ENCODE peak calls at places on chromosomes 4 and X, in five cellular contexts. One of them, this sample, is unnamed.

GRCh38 chrX:110743679-110744340 is 51.8 kb downstream of the CHRDL1 start:
- DNase-seq in spleen: no peak
- DNase-seq in BE2C: no peak
- DNase-seq in adrenal gland: no peak
- DNase-seq in tibial artery: no peak
- DNase-seq in this sample: no peak

GRCh38 chr4:3801521-3801920 is 35.3 kb downstream of the ADRA2C start:
- DNase-seq in spleen: peak
- DNase-seq in adrenal gland: no peak
- DNase-seq in BE2C: no peak
- DNase-seq in tibial artery: no peak
- DNase-seq in this sample: peak

GRCh38 chr4:121061215-121061614 is 11.1 kb downstream of the NDNF start:
- DNase-seq in BE2C: no peak
- DNase-seq in adrenal gland: no peak
- DNase-seq in spleen: no peak
- DNase-seq in tibial artery: no peak
- DNase-seq in this sample: no peak

GRCh38 chr4:16443504-16444088 is 217.3 kb upstream of the TAPT1 start:
- DNase-seq in tibial artery: no peak
- DNase-seq in BE2C: no peak
- DNase-seq in adrenal gland: no peak
- DNase-seq in spleen: no peak
- DNase-seq in this sample: no peak

GRCh38 chr4:161336621-161337020 is 827.2 kb downstream of the FSTL5 start:
- DNase-seq in adrenal gland: no peak
- DNase-seq in tibial artery: no peak
- DNase-seq in spleen: no peak
- DNase-seq in BE2C: no peak
- DNase-seq in this sample: no peak

GRCh38 chr4:105399535-105400161 is 74.2 kb downstream of the PPA2 start:
- DNase-seq in BE2C: no peak
- DNase-seq in adrenal gland: no peak
- DNase-seq in spleen: no peak
- DNase-seq in tibial artery: no peak
- DNase-seq in this sample: no peak

GRCh38 chrX:2513120-2513664 is 12.4 kb upstream of the DHRSX start:
- DNase-seq in spleen: peak
- DNase-seq in tibial artery: no peak
- DNase-seq in BE2C: no peak
- DNase-seq in adrenal gland: no peak
- DNase-seq in this sample: no peak

GRCh38 chr4:134243742-134244713 is 42.4 kb upstream of the PABPC4L start:
- DNase-seq in tibial artery: peak
- DNase-seq in spleen: peak
- DNase-seq in BE2C: peak
- DNase-seq in adrenal gland: no peak
- DNase-seq in this sample: peak

GRCh38 chr4:20354120-20354519 is 102.4 kb downstream of the SLIT2 start:
- DNase-seq in BE2C: no peak
- DNase-seq in spleen: no peak
- DNase-seq in adrenal gland: no peak
- DNase-seq in tibial artery: no peak
- DNase-seq in this sample: no peak

GRCh38 chr4:1862055-1862911 is 6.3 kb upstream of the LETM1 start:
- DNase-seq in spleen: no peak
- DNase-seq in adrenal gland: no peak
- DNase-seq in tibial artery: no peak
- DNase-seq in BE2C: no peak
- DNase-seq in this sample: no peak

GRCh38 chr4:98745372-98745771 is 87.0 kb upstream of the TSPAN5 start:
- DNase-seq in adrenal gland: peak
- DNase-seq in BE2C: peak
- DNase-seq in tibial artery: no peak
- DNase-seq in spleen: no peak
- DNase-seq in this sample: no peak

GRCh38 chr4:157048248-157048647 is 27.7 kb upstream of the GLRB start:
- DNase-seq in adrenal gland: peak
- DNase-seq in spleen: no peak
- DNase-seq in BE2C: no peak
- DNase-seq in tibial artery: peak
- DNase-seq in this sample: no peak

GRCh38 chrX:82320554-82320953 is 1118.7 kb downstream of the SH3BGRL start:
- DNase-seq in adrenal gland: no peak
- DNase-seq in spleen: no peak
- DNase-seq in BE2C: no peak
- DNase-seq in tibial artery: no peak
- DNase-seq in this sample: no peak

GRCh38 chrX:70433848-70434351 is 10.7 kb upstream of the DLG3 start:
- DNase-seq in tibial artery: peak
- DNase-seq in adrenal gland: peak
- DNase-seq in BE2C: peak
- DNase-seq in spleen: peak
- DNase-seq in this sample: no peak

GRCh38 chrX:10617964-10618342 is 2.4 kb downstream of the MID1 start:
- DNase-seq in spleen: no peak
- DNase-seq in tibial artery: no peak
- DNase-seq in adrenal gland: no peak
- DNase-seq in BE2C: peak
- DNase-seq in this sample: no peak

GRCh38 chrX:39519213-39519544 is 578.6 kb downstream of the BCOR start:
- DNase-seq in adrenal gland: no peak
- DNase-seq in BE2C: peak
- DNase-seq in spleen: no peak
- DNase-seq in tibial artery: no peak
- DNase-seq in this sample: no peak

DNA sequence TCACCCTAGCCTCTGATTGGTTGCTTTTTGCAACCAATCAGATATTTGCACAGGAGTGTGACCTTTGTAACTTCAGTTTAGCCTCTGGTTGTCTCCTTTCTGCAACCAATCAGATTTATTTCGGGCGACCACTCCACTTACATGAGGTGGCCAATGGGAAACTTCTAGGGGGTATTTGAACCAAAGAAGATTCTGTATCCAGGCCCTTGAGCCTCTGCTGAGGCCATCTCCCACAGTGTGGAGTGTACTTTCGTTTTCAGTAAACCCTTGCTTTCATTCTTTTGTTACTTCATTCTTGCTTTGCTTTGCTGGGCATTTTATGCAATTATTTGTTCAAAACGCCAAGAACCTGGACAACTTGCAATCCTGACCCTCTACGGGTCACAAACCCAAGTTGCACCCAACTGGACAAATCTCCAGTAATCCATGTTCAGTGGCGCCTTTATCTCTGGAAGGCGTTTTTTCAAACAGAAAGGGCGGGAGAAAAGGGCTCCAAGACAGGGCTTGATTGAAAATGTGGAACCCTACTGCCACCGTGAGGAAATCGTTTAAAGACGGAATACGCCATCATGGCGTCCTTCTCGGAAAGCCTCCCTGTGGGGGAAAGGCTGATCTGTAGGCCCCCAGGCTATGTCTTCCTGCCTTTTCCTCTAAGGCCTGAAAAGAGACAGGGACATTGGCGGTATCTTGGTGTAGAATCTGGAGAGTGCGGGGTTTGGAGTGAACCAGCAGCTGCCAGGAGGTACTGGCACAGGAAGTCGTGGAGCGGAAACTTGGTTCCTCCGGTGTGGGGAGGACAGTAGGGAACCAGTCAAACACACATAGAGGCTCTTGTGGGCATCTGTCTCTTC is 184.6 kb downstream of the OR13H1 start:
- DNase-seq in tibial artery: no peak
- DNase-seq in BE2C: no peak
- DNase-seq in spleen: peak
- DNase-seq in adrenal gland: peak
- DNase-seq in this sample: no peak
- TF ChIP-seq CTCF in tibial artery: no peak
- TF ChIP-seq CTCF in BE2C: no peak
- TF ChIP-seq CTCF in spleen: no peak
- TF ChIP-seq CTCF in adrenal gland: peak
- TF ChIP-seq CTCF in this sample: no peak

GRCh38 chr4:117770269-117771087 is 263.8 kb upstream of the NDST3 start:
- DNase-seq in adrenal gland: no peak
- DNase-seq in tibial artery: no peak
- DNase-seq in BE2C: no peak
- DNase-seq in spleen: no peak
- DNase-seq in this sample: no peak

GRCh38 chr4:117771647-117772337 is 262.5 kb upstream of the NDST3 start:
- DNase-seq in adrenal gland: no peak
- DNase-seq in BE2C: no peak
- DNase-seq in tibial artery: no peak
- DNase-seq in spleen: no peak
- DNase-seq in this sample: no peak

GRCh38 chr4:117768610-117769009 is 265.7 kb upstream of the NDST3 start:
- DNase-seq in spleen: no peak
- DNase-seq in tibial artery: no peak
- DNase-seq in adrenal gland: no peak
- DNase-seq in BE2C: no peak
- DNase-seq in this sample: no peak

GRCh38 chr4:117777721-117778120 is 256.6 kb upstream of the NDST3 start:
- DNase-seq in spleen: no peak
- DNase-seq in tibial artery: no peak
- DNase-seq in adrenal gland: no peak
- DNase-seq in BE2C: no peak
- DNase-seq in this sample: no peak

GRCh38 chr4:117773067-117773946 is 261.0 kb upstream of the NDST3 start:
- DNase-seq in BE2C: no peak
- DNase-seq in adrenal gland: no peak
- DNase-seq in tibial artery: no peak
- DNase-seq in spleen: no peak
- DNase-seq in this sample: no peak
- TF ChIP-seq CTCF in BE2C: no peak
- TF ChIP-seq CTCF in adrenal gland: no peak
- TF ChIP-seq CTCF in tibial artery: no peak
- TF ChIP-seq CTCF in spleen: no peak
- TF ChIP-seq CTCF in this sample: no peak

DNA sequence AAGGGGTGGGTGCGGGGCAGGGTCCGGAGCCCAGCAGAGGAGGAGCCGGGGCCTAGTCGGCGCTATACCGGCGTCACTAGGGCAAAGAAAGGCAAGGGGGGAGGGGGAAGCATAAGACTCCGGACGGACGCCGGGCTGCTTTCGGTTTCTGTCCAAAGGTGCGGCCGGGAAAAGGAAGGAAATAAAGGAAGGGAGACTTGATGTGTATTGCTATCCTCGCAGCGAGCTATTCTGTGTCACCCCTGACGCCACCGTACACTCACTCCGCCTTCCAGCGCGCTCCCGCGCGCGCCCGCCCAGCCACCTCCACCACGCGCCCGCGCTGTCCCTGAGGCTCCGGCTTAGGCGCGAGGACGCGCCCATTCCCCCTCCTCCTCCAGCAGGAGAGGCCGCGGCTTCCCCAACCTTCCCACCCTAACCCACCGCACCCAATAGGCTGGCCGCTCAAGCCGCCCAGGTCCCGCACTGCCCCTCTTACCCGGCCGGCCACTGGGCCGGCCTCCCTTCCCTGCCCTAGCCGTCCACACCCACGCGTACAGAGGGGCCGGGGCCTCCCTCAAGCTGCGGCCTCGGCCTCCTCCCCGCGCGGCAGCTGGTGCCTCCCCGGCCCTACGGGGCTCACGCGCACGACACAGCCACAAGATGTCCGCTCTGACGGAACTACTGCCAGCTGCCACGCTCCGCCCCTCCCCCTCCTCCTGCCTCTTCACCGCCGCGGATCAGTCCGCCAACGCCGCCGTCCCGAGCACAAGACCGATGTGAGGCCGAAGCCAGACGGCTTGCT is at the start of gene UBE2D3:
- DNase-seq in BE2C: peak
- DNase-seq in tibial artery: peak
- DNase-seq in adrenal gland: peak
- DNase-seq in spleen: peak
- DNase-seq in this sample: peak
- TF ChIP-seq CTCF in BE2C: no peak
- TF ChIP-seq CTCF in tibial artery: no peak
- TF ChIP-seq CTCF in adrenal gland: no peak
- TF ChIP-seq CTCF in spleen: peak
- TF ChIP-seq CTCF in this sample: peak

GRCh38 chrX:24282381-24283121 is 31.3 kb downstream of the SUPT20HL2 start:
- DNase-seq in BE2C: peak
- DNase-seq in spleen: no peak
- DNase-seq in adrenal gland: no peak
- DNase-seq in tibial artery: no peak
- DNase-seq in this sample: no peak

GRCh38 chrX:24283122-24283789 is 30.6 kb downstream of the SUPT20HL2 start:
- DNase-seq in spleen: no peak
- DNase-seq in BE2C: no peak
- DNase-seq in tibial artery: no peak
- DNase-seq in adrenal gland: no peak
- DNase-seq in this sample: no peak

DNA sequence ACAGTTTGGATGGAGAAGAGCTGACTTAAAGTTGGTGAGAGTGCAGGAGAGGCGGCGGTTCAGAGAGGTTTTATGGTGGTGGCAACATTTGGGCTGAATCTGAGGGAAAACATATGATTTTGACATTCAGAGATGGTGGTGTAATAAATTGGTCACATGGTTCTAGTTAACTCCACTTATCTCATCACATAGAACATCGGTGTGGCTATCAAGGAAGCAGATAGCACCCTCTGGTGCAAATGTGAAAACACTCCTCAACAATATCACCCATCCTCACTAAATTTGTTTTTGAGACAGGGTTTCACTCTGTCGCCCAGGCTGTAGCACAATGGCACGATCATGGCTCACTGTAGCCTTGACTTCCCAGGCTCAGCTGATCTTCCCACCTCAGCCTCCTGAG is 28.8 kb downstream of the SUPT20HL2 start:
- DNase-seq in adrenal gland: no peak
- DNase-seq in spleen: no peak
- DNase-seq in tibial artery: no peak
- DNase-seq in BE2C: no peak
- DNase-seq in this sample: no peak
- TF ChIP-seq CTCF in adrenal gland: no peak
- TF ChIP-seq CTCF in spleen: no peak
- TF ChIP-seq CTCF in tibial artery: no peak
- TF ChIP-seq CTCF in BE2C: no peak
- TF ChIP-seq CTCF in this sample: peak

GRCh38 chrX:115679460-115679859 is 118.5 kb downstream of the PLS3 start:
- DNase-seq in BE2C: no peak
- DNase-seq in adrenal gland: no peak
- DNase-seq in tibial artery: no peak
- DNase-seq in spleen: no peak
- DNase-seq in this sample: no peak
- TF ChIP-seq CTCF in BE2C: peak
- TF ChIP-seq CTCF in adrenal gland: peak
- TF ChIP-seq CTCF in tibial artery: peak
- TF ChIP-seq CTCF in spleen: no peak
- TF ChIP-seq CTCF in this sample: peak

DNA sequence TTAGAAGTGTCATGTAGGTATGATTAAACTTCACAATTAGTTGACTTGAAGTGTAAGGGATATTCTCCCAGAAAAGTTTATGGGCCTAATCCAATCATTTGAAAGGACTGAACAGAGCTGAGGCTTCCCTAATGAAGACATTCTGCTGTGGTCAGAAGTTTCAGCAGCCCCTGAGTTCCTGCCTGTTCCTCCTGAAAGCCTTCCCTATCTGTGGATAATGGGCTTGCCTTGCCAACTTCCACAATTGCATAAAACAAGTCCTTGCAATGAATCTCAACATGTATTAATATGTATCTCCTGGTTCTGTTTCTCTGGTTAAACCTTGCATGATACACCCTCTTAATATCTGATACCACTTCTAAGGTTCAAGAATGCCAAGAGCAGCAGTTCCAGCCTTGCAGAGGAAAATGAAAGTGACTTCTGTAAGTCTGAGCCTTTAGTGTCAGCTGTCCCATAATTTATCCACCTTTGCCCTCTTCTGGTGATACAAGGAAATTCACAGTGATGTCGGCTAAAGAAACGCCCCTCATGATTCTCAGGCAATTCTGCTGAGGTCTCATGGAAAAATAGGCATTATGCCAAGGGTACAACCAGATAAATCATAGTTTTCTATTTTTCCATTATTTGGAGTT is 172.4 kb upstream of the CXCL13 start:
- DNase-seq in adrenal gland: no peak
- DNase-seq in BE2C: peak
- DNase-seq in tibial artery: no peak
- DNase-seq in spleen: no peak
- DNase-seq in this sample: no peak
- TF ChIP-seq CTCF in adrenal gland: peak
- TF ChIP-seq CTCF in BE2C: peak
- TF ChIP-seq CTCF in tibial artery: peak
- TF ChIP-seq CTCF in spleen: peak
- TF ChIP-seq CTCF in this sample: peak